ENCODE peak calls at places on chromosomes 13 and 19, in five cellular contexts. B is K562, P is H1, Z is HepG2, M is GM12878. T is an unnamed sample.

GRCh38 chr13:106561551-106562170 is 6.3 kb downstream of the ARGLU1 start:
- DNase-seq in B (no peak), P (no peak), Z (no peak), M (peak), T (no peak)

GRCh38 chr13:33272531-33273124 is 12.9 kb downstream of the STARD13 start:
- DNase-seq in B (no peak), P (no peak), Z (peak), M (no peak), T (no peak)

GRCh38 chr19:14616310-14616870 is 33.5 kb downstream of the CLEC17A start:
- DNase-seq in B (no peak), P (no peak), Z (peak), M (no peak), T (peak)

GRCh38 chr13:20142927-20143480 is 17.8 kb downstream of the GJA3 start:
- DNase-seq in B (no peak), P (no peak), Z (no peak), M (no peak), T (no peak)

GRCh38 chr19:3357731-3358391 is 8.5 kb upstream of the NFIC start:
- DNase-seq in B (peak), P (no peak), Z (no peak), M (no peak), T (no peak)

GRCh38 chr19:38265213-38265861 is 964 bp downstream of the SPINT2 start:
- DNase-seq in B (no peak), P (no peak), Z (no peak), M (no peak), T (peak)

GRCh38 chr19:55353803-55354697 is 469 bp downstream of the COX6B2 start:
- DNase-seq in B (peak), P (peak), Z (no peak), M (no peak), T (peak)

GRCh38 chr13:94799330-94799729 is 87.0 kb upstream of the SOX21 start:
- DNase-seq in B (no peak), P (no peak), Z (no peak), M (no peak), T (no peak)

GRCh38 chr19:10587022-10587838 is at the start of gene AP1M2:
- DNase-seq in B (peak), P (peak), Z (no peak), M (no peak), T (no peak)

GRCh38 chr19:40611096-40611495 is 9.9 kb downstream of the LTBP4 start:
- DNase-seq in B (no peak), P (no peak), Z (no peak), M (no peak), T (no peak)

GRCh38 chr19:39409207-39409885 is 2.7 kb downstream of the ZFP36 start:
- DNase-seq in B (peak), P (peak), Z (peak), M (no peak), T (peak)

GRCh38 chr19:41324921-41325639 is 15.1 kb downstream of the CCDC97 start:
- DNase-seq in B (peak), P (peak), Z (peak), M (no peak), T (peak)

GRCh38 chr13:71089105-71089504 is 777.9 kb downstream of the DACH1 start:
- DNase-seq in B (no peak), P (no peak), Z (no peak), M (no peak), T (no peak)

GRCh38 chr13:30735025-30735967 is at the start of gene ALOX5AP:
- DNase-seq in B (no peak), P (no peak), Z (no peak), M (peak), T (no peak)

GRCh38 chr13:64078480-64078936 is 2662.9 kb upstream of the PCDH20 start:
- DNase-seq in B (no peak), P (no peak), Z (peak), M (no peak), T (no peak)

GRCh38 chr19:3350014-3350663 is 16.2 kb upstream of the NFIC start:
- DNase-seq in B (no peak), P (no peak), Z (peak), M (no peak), T (no peak)

GRCh38 chr19:16206046-16206605 is 8.4 kb downstream of the AP1M1 start:
- DNase-seq in B (no peak), P (no peak), Z (no peak), M (no peak), T (no peak)

GRCh38 chr19:33048806-33049676 is 15.6 kb downstream of the RHPN2 start:
- DNase-seq in B (no peak), P (no peak), Z (no peak), M (no peak), T (no peak)

GRCh38 chr19:54489341-54489740 is 13.3 kb upstream of the LAIR2 start:
- DNase-seq in B (no peak), P (no peak), Z (no peak), M (no peak), T (no peak)

GRCh38 chr13:114296902-114297301 is 15.5 kb downstream of the UPF3A start:
- DNase-seq in B (no peak), P (no peak), Z (no peak), M (no peak), T (no peak)

GRCh38 chr13:99383946-99384345 is 76.7 kb upstream of the GPR183 start:
- DNase-seq in B (no peak), P (no peak), Z (no peak), M (no peak), T (no peak)

GRCh38 chr13:100347941-100348340 is 240.6 kb downstream of the GGACT start:
- DNase-seq in B (no peak), P (no peak), Z (no peak), M (no peak), T (peak)

GRCh38 chr19:33794578-33795369 is 1.9 kb upstream of the KCTD15 start:
- DNase-seq in B (no peak), P (peak), Z (no peak), M (no peak), T (no peak)

GRCh38 chr19:16541526-16542044 is 652 bp downstream of the CHERP start:
- DNase-seq in B (no peak), P (no peak), Z (no peak), M (no peak), T (no peak)

GRCh38 chr19:48806518-48806817 is 4.4 kb downstream of the BCAT2 start:
- DNase-seq in B (peak), P (peak), Z (no peak), M (no peak), T (no peak)

GRCh38 chr13:31765441-31765840 is 26.1 kb downstream of the RXFP2 start:
- DNase-seq in B (no peak), P (no peak), Z (no peak), M (no peak), T (no peak)

GRCh38 chr19:12260236-12260635 is 34.4 kb downstream of the ZNF44 start:
- DNase-seq in B (no peak), P (no peak), Z (no peak), M (no peak), T (no peak)

GRCh38 chr13:45249662-45250061 is 48.8 kb upstream of the KCTD4 start:
- DNase-seq in B (no peak), P (no peak), Z (no peak), M (no peak), T (no peak)

GRCh38 chr19:53898680-53899341 is 10.3 kb upstream of the CACNG7 start:
- DNase-seq in B (peak), P (peak), Z (no peak), M (no peak), T (peak)

GRCh38 chr13:34721631-34722144 is 220.4 kb upstream of the NBEA start:
- DNase-seq in B (no peak), P (no peak), Z (no peak), M (no peak), T (no peak)

GRCh38 chr19:33554391-33554790 is 32.8 kb upstream of the PEPD start:
- DNase-seq in B (no peak), P (no peak), Z (no peak), M (no peak), T (no peak)

GRCh38 chr13:36131931-36132297 is 732 bp upstream of the DCLK1 start:
- DNase-seq in B (no peak), P (no peak), Z (no peak), M (no peak), T (no peak)

GRCh38 chr13:48600374-48601364 is 53.1 kb upstream of the CYSLTR2 start:
- DNase-seq in B (no peak), P (no peak), Z (peak), M (no peak), T (no peak)
- TF ChIP-seq KDM1A in B (no peak), P (no peak), Z (no peak), M (no peak), T (no peak)

DNA sequence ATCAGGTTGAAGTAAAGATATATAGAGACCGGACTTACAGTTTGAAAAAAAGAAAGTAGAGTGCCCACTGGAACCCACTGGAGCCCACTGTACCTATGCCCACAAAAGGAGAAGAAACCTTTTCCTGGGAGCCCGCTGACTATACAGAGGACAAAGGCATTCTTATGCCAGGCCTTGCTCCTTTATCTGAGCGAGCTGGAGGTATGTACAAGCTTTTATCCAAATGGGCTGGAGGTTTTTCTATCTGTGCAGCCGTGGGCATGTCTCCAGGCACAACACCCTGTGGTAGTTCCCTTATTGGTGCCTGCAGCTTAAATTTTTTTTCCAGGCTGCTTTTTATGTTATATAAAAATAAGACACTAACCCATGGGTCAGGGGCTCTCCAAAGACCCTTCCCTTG is 8.4 kb downstream of the ZNF234 start:
- DNase-seq in B (no peak), P (no peak), Z (no peak), M (no peak), T (no peak)
- TF ChIP-seq KDM1A in B (no peak), P (no peak), Z (no peak), M (no peak), T (no peak)

GRCh38 chr13:27258637-27259377 is 7.4 kb downstream of the RPL21 start:
- DNase-seq in B (no peak), P (no peak), Z (no peak), M (no peak), T (no peak)
- TF ChIP-seq KDM1A in B (no peak), P (no peak), Z (no peak), M (no peak), T (no peak)

GRCh38 chr13:85140192-85140591 is 659.0 kb downstream of the SLITRK6 start:
- DNase-seq in B (no peak), P (no peak), Z (no peak), M (no peak), T (no peak)

GRCh38 chr13:85142351-85142750 is 656.9 kb downstream of the SLITRK6 start:
- DNase-seq in B (no peak), P (no peak), Z (no peak), M (no peak), T (no peak)

GRCh38 chr13:85137516-85137915 is 661.7 kb downstream of the SLITRK6 start:
- DNase-seq in B (no peak), P (no peak), Z (no peak), M (no peak), T (no peak)

GRCh38 chr13:85141425-85141824 is 657.8 kb downstream of the SLITRK6 start:
- DNase-seq in B (no peak), P (no peak), Z (no peak), M (no peak), T (no peak)
- TF ChIP-seq KDM1A in B (no peak), P (no peak), Z (no peak), M (no peak), T (no peak)

GRCh38 chr19:6125571-6125989 is 9.9 kb upstream of the ACSBG2 start:
- DNase-seq in B (peak), P (peak), Z (peak), M (peak), T (peak)
- TF ChIP-seq KDM1A in B (no peak), P (no peak), Z (no peak), M (no peak), T (no peak)

GRCh38 chr13:40190656-40191100 is 475.8 kb downstream of the FOXO1 start:
- DNase-seq in B (no peak), P (no peak), Z (peak), M (no peak), T (no peak)

GRCh38 chr13:40187836-40188591 is 478.4 kb downstream of the FOXO1 start:
- DNase-seq in B (no peak), P (no peak), Z (no peak), M (no peak), T (no peak)

GRCh38 chr13:40189885-40190655 is 476.4 kb downstream of the FOXO1 start:
- DNase-seq in B (no peak), P (no peak), Z (no peak), M (no peak), T (no peak)

GRCh38 chr13:40191186-40191980 is 475.1 kb downstream of the FOXO1 start:
- DNase-seq in B (no peak), P (no peak), Z (no peak), M (no peak), T (no peak)

DNA sequence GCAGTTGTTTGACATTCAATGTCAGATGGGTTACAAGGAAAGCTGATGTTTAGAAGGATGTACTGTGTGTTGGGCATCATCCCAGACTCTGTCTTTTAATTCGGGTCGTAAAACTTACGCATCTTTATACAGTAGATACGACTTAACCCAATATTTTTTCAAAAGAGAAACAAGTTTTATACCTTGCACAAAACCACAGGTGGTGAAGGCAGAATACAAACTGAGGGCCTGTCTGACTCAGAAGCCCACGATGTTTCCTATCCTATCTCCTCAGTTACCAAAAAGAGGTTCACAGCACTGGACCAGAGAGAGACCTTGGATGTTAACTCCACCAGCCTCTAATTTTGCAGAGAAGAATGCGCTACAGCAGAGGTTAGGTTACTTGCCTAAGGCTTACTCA is 477.0 kb downstream of the FOXO1 start:
- DNase-seq in B (no peak), P (no peak), Z (no peak), M (no peak), T (no peak)
- TF ChIP-seq KDM1A in B (no peak), P (no peak), Z (no peak), M (no peak), T (no peak)